ENCODE peak calls at places on chromosomes 12 and 14, in nine cellular contexts. Y is left ventricle myocardium inferior, H is uterus, A is GM20000, O is dorsolateral prefrontal cortex, S is B cell, T is MCF 10A, V is HepG2, D is AG10803. K is an unnamed sample.

GRCh38 chr14:71959055-71959454 is 26.8 kb downstream of the RGS6 start:
- DNase-seq in V (no peak), H (no peak), O (no peak), Y (no peak), T (no peak), A (no peak), D (no peak), S (no peak), K (no peak)

GRCh38 chr14:26218858-26219257 is 379.0 kb downstream of the NOVA1 start:
- DNase-seq in A (no peak), H (no peak), Y (no peak), V (no peak), S (no peak), O (no peak), T (no peak), D (no peak), K (no peak)

GRCh38 chr12:99959549-99960170 is 25.1 kb downstream of the ANKS1B start:
- DNase-seq in D (peak), O (no peak), A (no peak), Y (no peak), S (no peak), H (no peak), T (peak), V (peak), K (no peak)

GRCh38 chr12:75239987-75240386 is 30.3 kb upstream of the KCNC2 start:
- DNase-seq in O (no peak), T (no peak), D (no peak), S (no peak), V (no peak), A (no peak), Y (no peak), H (no peak), K (no peak)

GRCh38 chr12:68449196-68449595 is 117.0 kb upstream of the MDM1 start:
- DNase-seq in O (no peak), H (no peak), A (no peak), D (no peak), Y (no peak), V (no peak), S (no peak), T (no peak), K (no peak)

GRCh38 chr12:24709201-24709600 is 239.7 kb downstream of the BCAT1 start:
- DNase-seq in H (no peak), Y (no peak), S (no peak), T (peak), V (no peak), O (no peak), A (no peak), D (peak), K (no peak)

GRCh38 chr12:108511633-108512540 is 3.2 kb upstream of the FICD start:
- DNase-seq in O (peak), V (peak), H (peak), A (peak), S (peak), D (peak), T (peak), Y (peak), K (peak)

GRCh38 chr12:62767506-62767905 is 167.4 kb downstream of the PPM1H start:
- DNase-seq in T (peak), D (peak), Y (no peak), O (no peak), H (no peak), S (no peak), V (no peak), A (no peak), K (no peak)

GRCh38 chr14:30227871-30228270 is 300.2 kb upstream of the PRKD1 start:
- DNase-seq in A (no peak), S (no peak), H (peak), Y (peak), O (no peak), T (peak), V (no peak), D (peak), K (no peak)

DNA sequence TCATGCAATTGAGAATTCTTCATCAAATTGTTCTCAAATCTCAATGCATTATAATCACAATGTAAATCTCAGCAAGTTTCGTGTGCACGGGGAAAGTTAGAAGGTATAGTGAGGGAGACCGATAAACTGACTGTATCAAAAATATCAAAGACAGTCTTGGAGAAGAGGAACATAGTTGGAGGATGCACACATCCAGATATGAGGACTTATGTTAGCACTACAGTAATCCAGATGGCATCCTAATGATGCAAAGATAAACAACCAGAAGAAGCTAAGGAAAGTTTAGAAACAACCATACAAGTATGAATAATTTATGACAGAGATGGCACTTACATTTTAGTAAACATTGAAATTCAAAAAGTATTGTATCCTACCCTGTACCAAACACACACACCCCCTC is 760.1 kb downstream of the RPS29 start:
- DNase-seq in S (no peak), A (no peak), Y (no peak), O (no peak), H (no peak), D (no peak), V (no peak), T (no peak), K (no peak)
- TF ChIP-seq CTCF in S (no peak), A (no peak), Y (no peak), O (no peak), H (no peak), D (no peak), V (no peak), T (no peak), K (no peak)

DNA sequence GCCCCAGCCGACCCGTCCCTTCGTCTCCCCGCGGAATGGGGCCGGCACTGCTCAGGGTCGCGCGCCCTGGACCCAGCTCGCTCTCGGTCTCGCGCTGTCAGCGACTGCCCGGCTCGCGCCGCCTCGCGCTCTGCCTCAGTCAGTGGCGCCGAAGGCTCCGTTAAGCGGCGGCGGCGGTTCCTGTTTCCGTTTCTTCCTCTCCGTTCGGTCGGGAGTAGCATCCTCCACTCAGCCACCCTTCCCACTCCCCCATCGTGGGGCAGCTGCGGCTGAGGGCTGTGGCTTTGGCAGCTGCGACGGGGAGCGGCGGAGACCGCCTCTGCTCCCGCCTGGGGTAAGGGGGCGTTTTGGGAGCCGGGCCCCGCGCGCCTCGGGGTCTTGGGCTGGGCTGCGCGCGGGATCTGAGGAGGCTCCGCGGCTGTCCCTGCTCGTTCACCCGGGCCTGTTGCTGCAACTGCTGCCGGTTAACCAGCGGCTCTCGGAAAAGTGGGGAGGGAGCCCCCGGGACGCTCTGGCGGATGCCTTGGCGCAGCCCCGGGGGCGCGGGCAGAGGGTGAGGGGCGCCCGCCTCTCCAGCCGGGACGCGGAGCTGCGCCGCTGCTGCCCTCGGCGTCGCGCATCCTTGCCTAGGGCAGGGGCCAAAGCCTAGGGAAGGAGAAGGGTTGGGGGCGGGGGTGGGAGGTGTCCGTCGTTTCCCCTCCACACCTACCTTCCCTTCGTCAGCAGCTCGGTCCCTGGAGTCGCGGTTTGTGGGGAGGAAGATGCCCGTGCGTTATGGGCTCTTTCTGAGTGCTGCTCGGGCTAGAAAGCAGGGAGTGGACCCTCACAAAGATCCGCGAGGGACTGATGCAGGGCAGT is 580 bp downstream of the FUT8 start:
- DNase-seq in A (peak), H (peak), D (peak), O (no peak), T (peak), S (peak), Y (peak), V (peak), K (peak)
- TF ChIP-seq CTCF in A (no peak), H (no peak), D (peak), O (no peak), T (no peak), S (no peak), Y (no peak), V (peak), K (no peak)

GRCh38 chr12:28296287-28296686 is 106.0 kb downstream of the CCDC91 start:
- DNase-seq in T (no peak), V (no peak), Y (no peak), A (no peak), D (no peak), H (no peak), S (no peak), O (no peak), K (no peak)
- TF ChIP-seq CTCF in T (no peak), V (no peak), Y (no peak), A (no peak), D (no peak), H (no peak), S (no peak), O (no peak), K (no peak)

GRCh38 chr12:132517740-132518100 is 27.8 kb downstream of the FBRSL1 start:
- DNase-seq in A (no peak), D (no peak), S (no peak), V (no peak), H (no peak), O (peak), Y (no peak), T (no peak), K (no peak)
- TF ChIP-seq CTCF in A (no peak), D (no peak), S (no peak), V (peak), H (no peak), O (no peak), Y (no peak), T (no peak), K (no peak)

GRCh38 chr14:63214417-63215196 is 10.4 kb downstream of the RHOJ start:
- DNase-seq in T (no peak), H (no peak), S (no peak), Y (no peak), A (no peak), O (no peak), D (no peak), V (no peak), K (no peak)

GRCh38 chr14:63210812-63211211 is 6.6 kb downstream of the RHOJ start:
- DNase-seq in V (no peak), D (no peak), Y (no peak), A (no peak), H (no peak), T (no peak), O (no peak), S (no peak), K (no peak)

GRCh38 chr14:63209160-63209559 is 4.9 kb downstream of the RHOJ start:
- DNase-seq in V (no peak), H (no peak), Y (no peak), A (no peak), O (no peak), S (no peak), D (no peak), T (no peak), K (no peak)

GRCh38 chr14:63212776-63213500 is 8.7 kb downstream of the RHOJ start:
- DNase-seq in V (no peak), A (no peak), D (no peak), H (no peak), O (no peak), Y (no peak), S (no peak), T (no peak), K (no peak)

GRCh38 chr14:63212209-63212608 is 8.0 kb downstream of the RHOJ start:
- DNase-seq in Y (no peak), S (no peak), O (no peak), V (no peak), D (no peak), A (no peak), H (no peak), T (no peak), K (no peak)
- TF ChIP-seq CTCF in Y (no peak), S (no peak), O (no peak), V (no peak), D (no peak), A (no peak), H (no peak), T (no peak), K (peak)

DNA sequence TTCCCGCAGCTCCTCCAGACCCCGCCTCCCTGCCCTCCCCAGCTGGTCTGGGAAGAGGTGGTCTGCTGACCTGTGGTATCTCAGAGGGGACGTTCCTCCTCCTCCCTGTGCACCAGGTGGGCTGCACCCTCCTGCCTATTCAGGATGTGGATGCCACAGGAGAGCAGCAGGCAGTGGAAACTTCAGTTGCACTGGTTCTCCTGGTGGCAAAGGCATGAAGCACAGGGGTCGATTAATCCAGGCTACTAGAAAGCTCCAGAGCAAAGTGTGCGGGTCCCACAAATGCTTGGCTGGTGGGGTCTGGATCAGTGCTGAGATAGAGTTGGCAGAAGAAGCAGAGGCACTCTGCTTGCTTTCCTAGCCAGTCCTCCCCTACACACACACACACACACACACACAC is 197.0 kb downstream of the SLC41A2 start:
- DNase-seq in D (no peak), S (no peak), H (no peak), V (no peak), T (no peak), A (no peak), O (no peak), Y (no peak), K (no peak)
- TF ChIP-seq CTCF in D (peak), S (no peak), H (no peak), V (no peak), T (no peak), A (no peak), O (no peak), Y (no peak), K (no peak)

GRCh38 chr14:95225251-95225887 is 68.0 kb upstream of the DICER1 start:
- DNase-seq in D (no peak), H (no peak), T (no peak), V (no peak), A (no peak), S (no peak), Y (no peak), O (no peak), K (no peak)

GRCh38 chr14:95228240-95228639 is 70.9 kb upstream of the DICER1 start:
- DNase-seq in H (no peak), S (no peak), D (no peak), V (no peak), A (no peak), T (no peak), O (no peak), Y (no peak), K (no peak)

GRCh38 chr14:95229749-95230148 is 72.4 kb upstream of the DICER1 start:
- DNase-seq in T (no peak), S (no peak), H (no peak), D (no peak), O (no peak), Y (no peak), V (peak), A (no peak), K (no peak)

GRCh38 chr14:95226801-95227200 is 69.5 kb upstream of the DICER1 start:
- DNase-seq in O (no peak), Y (no peak), D (no peak), T (no peak), H (no peak), S (no peak), V (no peak), A (no peak), K (no peak)

GRCh38 chr14:95227279-95227860 is 70.0 kb upstream of the DICER1 start:
- DNase-seq in A (no peak), H (no peak), Y (no peak), O (no peak), D (no peak), S (no peak), V (no peak), T (no peak), K (no peak)
- TF ChIP-seq CTCF in A (no peak), H (no peak), Y (no peak), O (no peak), D (no peak), S (no peak), V (no peak), T (no peak), K (no peak)

GRCh38 chr14:35985504-35986218 is 159.5 kb downstream of the BRMS1L start:
- DNase-seq in Y (no peak), V (no peak), D (no peak), S (no peak), O (no peak), H (no peak), A (no peak), T (no peak), K (no peak)
- TF ChIP-seq CTCF in Y (no peak), V (no peak), D (no peak), S (no peak), O (peak), H (no peak), A (no peak), T (no peak), K (no peak)